ENCODE peak calls at places on chromosomes 7 and 10, in six cellular contexts. L, F, K, Y, P and B are unnamed samples.

GRCh38 chr7:44977304-44977858 is 1.4 kb downstream of the MYO1G start:
- DNase-seq in Y (no peak), L (no peak), F (no peak), P (no peak), K (peak; percentile 34), B (no peak)

GRCh38 chr7:96697822-96698221 is 11.8 kb downstream of the SEM1 start:
- DNase-seq in Y (no peak), K (no peak), L (no peak), F (no peak), P (no peak), B (no peak)

GRCh38 chr7:50474382-50475155 is 24.4 kb upstream of the FIGNL1 start:
- DNase-seq in L (no peak), F (no peak), K (no peak), P (no peak), Y (no peak), B (no peak)

GRCh38 chr10:13095094-13095493 is 4.9 kb upstream of the OPTN start:
- DNase-seq in F (no peak), L (no peak), Y (no peak), K (no peak), P (no peak), B (no peak)

GRCh38 chr7:151389096-151389767 is 20.6 kb downstream of the WDR86 start:
- DNase-seq in P (no peak), F (no peak), L (no peak), Y (no peak), K (no peak), B (no peak)

GRCh38 chr7:141649865-141650499 is 52.0 kb downstream of the DENND11 start:
- DNase-seq in L (peak; percentile 87), F (peak; percentile 84), P (peak; percentile 88), Y (peak; percentile 86), K (peak; percentile 78), B (peak; percentile 94)

GRCh38 chr10:102813734-102814455 is 23.3 kb downstream of the CYP17A1 start:
- DNase-seq in F (no peak), K (no peak), Y (no peak), L (no peak), P (no peak), B (no peak)

GRCh38 chr10:71278691-71279588 is 40.1 kb upstream of the SLC29A3 start:
- DNase-seq in Y (peak; percentile 77), K (no peak), P (no peak), L (no peak), F (no peak), B (peak; percentile 73)

GRCh38 chr7:91264924-91265681 is 870 bp downstream of the FZD1 start:
- DNase-seq in K (peak; percentile 74), P (peak; percentile 46), F (peak; percentile 45), L (peak; percentile 74), Y (peak; percentile 50), B (peak; percentile 73)

GRCh38 chr7:6385110-6385792 is 62.5 kb downstream of the DAGLB start:
- DNase-seq in Y (no peak), F (peak; percentile 94), K (peak; percentile 95), P (no peak), L (peak; percentile 95), B (no peak)

GRCh38 chr7:135251502-135252327 is 18.1 kb downstream of the STRA8 start:
- DNase-seq in F (no peak), Y (no peak), L (no peak), K (no peak), P (no peak), B (no peak)

GRCh38 chr7:28329616-28330373 is 82.5 kb upstream of the CREB5 start:
- DNase-seq in P (no peak), F (no peak), L (no peak), K (peak; percentile 6), Y (no peak), B (no peak)

GRCh38 chr10:122263971-122264370 is 7.1 kb upstream of the BTBD16 start:
- DNase-seq in K (peak; percentile 95), P (no peak), L (peak; percentile 97), F (peak; percentile 55), Y (no peak), B (no peak)

GRCh38 chr10:66928000-66928770 is 2.3 kb downstream of the LRRTM3 start:
- DNase-seq in L (peak; percentile 10), F (no peak), P (no peak), K (peak; percentile 21), Y (peak; percentile 72), B (peak; percentile 78)

GRCh38 chr10:21981118-21981517 is 22.4 kb downstream of the DNAJC1 start:
- DNase-seq in Y (no peak), P (no peak), L (peak; percentile 5), K (no peak), F (no peak), B (no peak)

GRCh38 chr7:29488977-29489376 is 74.7 kb upstream of the PRR15 start:
- DNase-seq in P (no peak), K (peak; percentile 89), F (peak; percentile 35), Y (peak; percentile 54), L (peak; percentile 96), B (no peak)

GRCh38 chr7:18508441-18509427 is 13.2 kb downstream of the HDAC9 start:
- DNase-seq in K (peak; percentile 97), F (peak; percentile 94), Y (no peak), L (peak; percentile 98), P (no peak), B (no peak)

GRCh38 chr7:98867271-98867701 is 2.5 kb downstream of the TMEM130 start:
- DNase-seq in Y (no peak), P (no peak), K (no peak), F (no peak), L (peak; percentile 27), B (peak; percentile 61)

GRCh38 chr7:76302299-76303056 is at the start of gene HSPB1:
- DNase-seq in Y (peak; percentile 81), P (peak; percentile 48), L (peak; percentile 97), K (peak; percentile 89), F (peak; percentile 47), B (peak; percentile 88)

GRCh38 chr10:68153473-68154210 is 44.4 kb downstream of the MYPN start:
- DNase-seq in F (peak; percentile 74), P (peak; percentile 44), K (peak; percentile 99), Y (peak; percentile 71), L (peak; percentile 99), B (peak; percentile 57)

GRCh38 chr7:100867796-100868485 is 754 bp downstream of the TRIP6 start:
- DNase-seq in F (no peak), K (no peak), P (no peak), Y (no peak), L (no peak), B (no peak)

GRCh38 chr10:124185074-124185473 is 91.7 kb upstream of the CHST15 start:
- DNase-seq in P (no peak), Y (no peak), F (no peak), L (no peak), K (no peak), B (no peak)

GRCh38 chr7:45885264-45885882 is 2.9 kb upstream of the IGFBP1 start:
- DNase-seq in F (no peak), P (no peak), Y (no peak), L (peak; percentile 50), K (peak; percentile 59), B (no peak)

GRCh38 chr7:135335628-135336139 is 102.0 kb downstream of the STRA8 start:
- DNase-seq in Y (no peak), P (peak; percentile 83), L (peak; percentile 36), K (peak; percentile 21), F (peak; percentile 48), B (peak; percentile 37)

GRCh38 chr7:157787275-157787701 is 450.5 kb downstream of the DNAJB6 start:
- DNase-seq in F (no peak), Y (no peak), P (no peak), K (no peak), L (no peak), B (no peak)

GRCh38 chr7:38034062-38034907 is 113.8 kb downstream of the EPDR1 start:
- DNase-seq in F (peak; percentile 46), Y (no peak), P (no peak), L (no peak), K (no peak), B (no peak)

GRCh38 chr7:47940482-47941001 is 7.7 kb downstream of the PKD1L1 start:
- DNase-seq in Y (no peak), L (peak; percentile 89), P (no peak), K (peak; percentile 87), F (no peak), B (no peak)

GRCh38 chr7:139560678-139561077 is 37.2 kb downstream of the CLEC2L start:
- DNase-seq in Y (no peak), K (no peak), L (no peak), P (no peak), F (no peak), B (no peak)

GRCh38 chr7:125661006-125661405 is 731.4 kb upstream of the POT1 start:
- DNase-seq in K (no peak), Y (no peak), P (no peak), L (no peak), F (no peak), B (no peak)

GRCh38 chr7:134452419-134452827 is 6.5 kb downstream of the AKR1B1 start:
- DNase-seq in L (peak; percentile 44), K (no peak), Y (no peak), F (no peak), P (no peak), B (no peak)

GRCh38 chr10:13956826-13957225 is 370.1 kb downstream of the PRPF18 start:
- DNase-seq in F (no peak), L (peak; percentile 74), P (no peak), Y (peak; percentile 60), K (peak; percentile 38), B (peak; percentile 62)